ENCODE peak calls at places on chromosome 6, in ten cellular contexts. B is OCI-LY7; G is WTC11; J is bronchial epithelial cell; O is LNCaP clone FGC; K is CD8-positive, alpha-beta T cell; P is DND-41; U is suprapubic skin; Y is progenitor cell of endocrine pancreas; E is activated CD8-positive, alpha-beta T cell treated with anti-CD3 and anti-CD28 coated beads for 36 hours. F is an unnamed sample.

GRCh38 chr6:110852769-110853168 is 21.8 kb upstream of the AMD1 start:
- DNase-seq in B (no peak), G (no peak), J (no peak), O (no peak), K (no peak), P (no peak), U (no peak), Y (no peak), E (no peak), F (no peak)

GRCh38 chr6:44649365-44650025 is 262.0 kb downstream of the CDC5L start:
- DNase-seq in B (no peak), G (no peak), J (peak; percentile 29), O (no peak), K (no peak), P (no peak), U (no peak), Y (no peak), E (no peak), F (no peak)

GRCh38 chr6:144647406-144647964 is 362.4 kb downstream of the UTRN start:
- DNase-seq in B (no peak), G (no peak), J (no peak), O (no peak), K (no peak), P (no peak), U (no peak), Y (no peak), E (no peak), F (no peak)

GRCh38 chr6:108707328-108707976 is 140.8 kb upstream of the ARMC2 start:
- DNase-seq in B (no peak), G (no peak), J (no peak), O (peak; percentile 93), K (no peak), P (no peak), U (no peak), Y (no peak), E (no peak), F (no peak)

GRCh38 chr6:55917756-55918415 is 42.5 kb upstream of the BMP5 start:
- DNase-seq in B (no peak), G (no peak), J (no peak), O (no peak), K (no peak), P (no peak), U (no peak), Y (no peak), E (no peak), F (no peak)

GRCh38 chr6:157774153-157775135 is 48.6 kb upstream of the SNX9 start:
- DNase-seq in B (no peak), G (no peak), J (no peak), O (no peak), K (no peak), P (no peak), U (no peak), Y (no peak), E (no peak), F (peak; percentile 71)

GRCh38 chr6:4986999-4987398 is 16.8 kb downstream of the RPP40 start:
- DNase-seq in B (no peak), G (no peak), J (no peak), O (no peak), K (no peak), P (no peak), U (no peak), Y (no peak), E (no peak), F (no peak)

GRCh38 chr6:110217255-110217654 is 37.0 kb downstream of the CDC40 start:
- DNase-seq in B (no peak), G (no peak), J (peak; percentile 39), O (no peak), K (no peak), P (no peak), U (no peak), Y (no peak), E (peak; percentile 19), F (no peak)

GRCh38 chr6:57165080-57165479 is 7.0 kb upstream of the BAG2 start:
- DNase-seq in B (no peak), G (no peak), J (no peak), O (no peak), K (no peak), P (no peak), U (no peak), Y (no peak), E (no peak), F (no peak)

DNA sequence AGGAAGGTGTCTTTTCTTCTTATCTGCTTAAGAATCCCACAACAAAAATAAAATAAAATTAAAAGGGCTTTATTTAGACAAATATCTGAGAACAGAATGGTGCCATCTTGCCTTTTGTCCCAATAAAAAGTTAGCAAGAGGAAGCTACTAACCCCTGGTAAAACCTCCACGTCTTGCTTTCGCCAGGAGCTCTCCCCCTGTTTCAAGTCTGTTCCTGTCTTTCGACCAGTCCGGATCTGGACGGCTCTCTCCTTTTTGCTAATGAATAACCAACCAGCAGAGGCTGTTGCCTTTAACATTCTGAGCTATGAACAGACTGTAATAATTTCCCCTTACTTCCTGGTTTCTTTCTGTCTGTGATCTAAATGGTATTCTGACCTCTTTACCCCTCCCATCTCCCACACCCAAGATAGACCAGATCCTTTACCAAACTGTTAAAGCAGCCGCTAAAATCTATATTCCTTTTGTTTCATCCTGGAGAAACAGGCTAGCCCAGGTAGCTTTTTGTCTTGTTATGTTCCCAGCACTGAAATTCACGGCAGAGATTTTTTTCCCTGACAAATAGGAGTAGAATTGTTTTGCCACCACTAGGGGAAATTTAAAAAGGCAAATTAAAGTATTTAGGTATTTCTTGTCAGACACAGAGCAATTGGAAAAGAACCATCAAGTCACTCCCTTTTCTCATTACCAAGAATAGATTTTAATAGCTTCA is at the start of gene FRK:
- DNase-seq in B (no peak), G (no peak), J (peak; percentile 89), O (peak; percentile 69), K (no peak), P (no peak), U (no peak), Y (peak; percentile 28), E (no peak), F (no peak)
- TF ChIP-seq CTCF in B (no peak), G (no peak), J (peak; percentile 27), O (no peak), K (no peak), P (no peak), U (peak; percentile 23), Y (peak; percentile 60), E (no peak), F (no peak)

DNA sequence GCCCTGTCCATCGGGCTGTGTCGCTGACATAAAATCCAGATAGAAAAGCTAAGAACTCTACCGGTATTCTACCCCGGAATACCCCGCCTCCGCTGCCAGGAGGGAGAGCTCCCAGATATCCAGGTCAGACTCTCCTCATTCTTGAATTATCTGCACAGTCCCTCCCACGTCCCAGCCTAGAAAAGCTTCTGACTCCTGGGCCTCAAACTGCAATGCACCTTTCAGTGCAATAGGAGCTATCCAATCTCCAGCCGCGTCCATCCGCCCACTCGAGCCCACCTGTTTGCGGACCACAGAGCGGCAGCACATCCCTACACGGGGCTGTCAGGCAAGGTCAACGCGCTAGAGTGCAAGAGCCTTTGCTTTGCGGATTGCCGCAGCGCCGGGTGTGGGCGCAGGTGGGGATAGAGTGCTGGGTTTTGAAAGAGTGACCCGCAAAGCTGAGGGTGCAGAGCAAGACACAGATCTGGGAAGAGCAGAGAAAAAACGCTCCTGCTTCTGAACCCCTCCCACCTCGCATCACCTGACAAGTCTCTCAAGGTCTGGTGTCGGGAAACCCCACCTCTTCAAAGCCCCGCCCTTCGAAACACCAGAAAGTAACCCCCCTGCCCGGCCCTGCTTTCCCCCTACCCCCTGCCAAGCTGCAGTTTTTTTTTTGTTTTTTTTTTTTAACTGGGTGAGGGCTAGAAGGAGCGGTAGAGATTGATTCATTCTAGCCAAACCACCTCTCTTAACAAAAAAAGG is 1.3 kb downstream of the TAPBP start:
- DNase-seq in B (peak; percentile 88), G (peak; percentile 81), J (peak; percentile 84), O (peak; percentile 66), K (peak; percentile 74), P (peak; percentile 76), U (peak; percentile 84), Y (no peak), E (peak; percentile 93), F (peak; percentile 88)
- TF ChIP-seq CTCF in B (peak; percentile 16), G (no peak), J (no peak), O (no peak), K (no peak), P (no peak), U (no peak), Y (no peak), E (no peak), F (peak; percentile 19)

GRCh38 chr6:127516676-127517273 is 2.4 kb downstream of the MTCL3 start:
- DNase-seq in B (peak; percentile 50), G (peak; percentile 69), J (peak; percentile 64), O (no peak), K (peak; percentile 23), P (peak; percentile 49), U (no peak), Y (no peak), E (peak; percentile 74), F (peak; percentile 66)

GRCh38 chr6:127515794-127516675 is 3.1 kb downstream of the MTCL3 start:
- DNase-seq in B (peak; percentile 66), G (peak; percentile 75), J (no peak), O (no peak), K (peak; percentile 55), P (peak; percentile 83), U (no peak), Y (peak; percentile 67), E (peak; percentile 77), F (peak; percentile 81)

GRCh38 chr6:127514396-127515227 is 4.5 kb downstream of the MTCL3 start:
- DNase-seq in B (no peak), G (peak; percentile 70), J (no peak), O (no peak), K (no peak), P (no peak), U (peak; percentile 62), Y (peak; percentile 19), E (peak; percentile 71), F (no peak)

GRCh38 chr6:127513425-127513824 is 5.7 kb downstream of the MTCL3 start:
- DNase-seq in B (no peak), G (no peak), J (no peak), O (no peak), K (no peak), P (no peak), U (no peak), Y (no peak), E (no peak), F (no peak)

GRCh38 chr6:127515234-127515793 is 3.8 kb downstream of the MTCL3 start:
- DNase-seq in B (peak; percentile 34), G (peak; percentile 73), J (no peak), O (no peak), K (no peak), P (no peak), U (no peak), Y (peak; percentile 12), E (no peak), F (peak; percentile 29)
- TF ChIP-seq CTCF in B (peak; percentile 45), G (no peak), J (peak; percentile 5), O (no peak), K (no peak), P (peak; percentile 20), U (no peak), Y (no peak), E (no peak), F (no peak)

DNA sequence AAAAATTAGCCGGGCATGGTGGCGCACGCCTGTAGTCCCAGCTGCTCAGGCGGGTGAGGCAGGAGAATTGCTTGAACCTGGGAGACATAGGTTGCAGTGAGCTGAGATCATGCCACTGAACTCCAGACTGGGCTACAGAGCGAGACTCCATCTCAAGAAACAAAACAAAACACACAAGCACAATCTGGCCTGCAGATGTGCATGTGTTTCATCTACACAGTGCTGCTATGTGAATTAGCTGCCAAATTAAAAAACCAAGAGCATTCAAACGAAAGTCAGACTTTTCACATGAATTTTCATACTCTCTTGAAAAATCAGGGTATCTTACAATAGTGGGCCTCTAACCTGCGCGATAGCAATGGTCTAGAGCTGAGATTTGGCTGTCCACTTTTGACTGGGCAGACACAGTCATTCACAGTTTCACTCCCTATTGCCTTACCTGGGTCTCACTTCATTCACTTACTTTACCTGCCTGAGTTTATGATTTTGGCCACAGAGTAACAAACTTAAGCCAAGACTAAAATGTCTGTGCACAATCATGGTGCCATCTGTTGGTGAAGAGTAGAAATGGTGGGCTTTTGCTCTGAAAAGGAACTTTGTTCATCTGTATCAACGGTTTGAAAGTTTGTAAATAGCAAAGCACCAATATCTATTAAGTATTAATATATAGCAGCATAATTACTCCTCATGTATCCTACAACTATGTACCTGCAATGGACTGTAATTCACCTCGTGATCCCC is 138.4 kb upstream of the UST start:
- DNase-seq in B (peak; percentile 12), G (no peak), J (peak; percentile 31), O (no peak), K (no peak), P (no peak), U (no peak), Y (no peak), E (no peak), F (no peak)
- TF ChIP-seq CTCF in B (peak; percentile 78), G (no peak), J (peak; percentile 35), O (peak; percentile 57), K (no peak), P (peak; percentile 50), U (no peak), Y (peak; percentile 41), E (no peak), F (peak; percentile 16)